ENCODE peak calls at places on chromosome 5, in four cellular contexts. S, K, B and G are unnamed samples. For H3K4me1, the result is how much of the 10 kb centered on the place peaks cover.

GRCh38 chr5:145473032-145473642 is 362.0 kb downstream of the PRELID2 start:
- DNase-seq in K (no peak), S (no peak), B (no peak), G (no peak)

GRCh38 chr5:95760291-95761191 is 29.4 kb downstream of the RHOBTB3 start:
- DNase-seq in S (peak), B (no peak), K (peak), G (no peak)

GRCh38 chr5:134503088-134503936 is 22.2 kb upstream of the JADE2 start:
- DNase-seq in B (peak), K (peak), S (peak), G (peak)

GRCh38 chr5:134273642-134274361 is 47.9 kb upstream of the PPP2CA start:
- DNase-seq in B (no peak), K (no peak), S (no peak), G (no peak)

GRCh38 chr5:83265318-83265717 is 188.0 kb downstream of the XRCC4 start:
- DNase-seq in B (no peak), S (peak), K (no peak), G (peak)

GRCh38 chr5:126525630-126526245 is 69.3 kb downstream of the ALDH7A1 start:
- DNase-seq in K (no peak), S (peak), B (peak), G (no peak)

GRCh38 chr5:78327761-78328510 is 32.5 kb upstream of the SCAMP1 start:
- DNase-seq in B (no peak), K (no peak), S (no peak), G (no peak)

GRCh38 chr5:61251874-61252642 is 80.0 kb upstream of the ZSWIM6 start:
- DNase-seq in S (no peak), B (no peak), K (no peak), G (peak)

GRCh38 chr5:129904667-129905466 is 602 bp downstream of the CHSY3 start:
- DNase-seq in B (peak), S (no peak), K (no peak), G (peak)

GRCh38 chr5:170266570-170267379 is 30.8 kb downstream of the LCP2 start:
- DNase-seq in S (no peak), B (peak), K (no peak), G (no peak)

GRCh38 chr5:122858451-122858850 is 13.0 kb downstream of the SNX24 start:
- DNase-seq in K (no peak), B (no peak), S (no peak), G (peak)
- TF ChIP-seq TCF12 in K (no peak), B (no peak), S (no peak), G (peak)

GRCh38 chr5:1293997-1294838 is 650 bp downstream of the TERT start:
- DNase-seq in S (no peak), B (peak), K (no peak), G (peak)

GRCh38 chr5:1297243-1297642 is 2.4 kb upstream of the TERT start:
- DNase-seq in B (no peak), S (no peak), K (no peak), G (no peak)

GRCh38 chr5:1294839-1295649 is at the start of gene TERT:
- DNase-seq in S (no peak), B (peak), K (no peak), G (peak)

GRCh38 chr5:1293416-1293996 is 1.4 kb downstream of the TERT start:
- DNase-seq in K (no peak), B (peak), S (no peak), G (no peak)

DNA sequence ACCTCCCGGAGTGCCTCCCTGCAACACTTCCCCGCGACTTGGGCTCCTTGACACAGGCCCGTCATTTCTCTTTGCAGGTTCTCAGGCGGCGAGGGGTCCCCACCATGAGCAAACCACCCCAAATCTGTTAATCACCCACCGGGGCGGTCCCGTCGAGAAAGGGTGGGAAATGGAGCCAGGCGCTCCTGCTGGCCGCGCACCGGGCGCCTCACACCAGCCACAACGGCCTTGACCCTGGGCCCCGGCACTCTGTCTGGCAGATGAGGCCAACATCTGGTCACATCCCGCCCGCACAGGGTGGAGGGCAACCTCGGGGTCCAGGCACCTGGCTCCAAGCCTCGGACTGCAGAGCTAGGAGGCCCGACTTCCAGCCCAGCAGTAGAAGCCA is 776 bp upstream of the TERT start:
- DNase-seq in B (no peak), S (no peak), K (no peak), G (no peak)
- H3K4me1 ChIP-seq in B (under half), S (under half), K (under half), G (under half)

DNA sequence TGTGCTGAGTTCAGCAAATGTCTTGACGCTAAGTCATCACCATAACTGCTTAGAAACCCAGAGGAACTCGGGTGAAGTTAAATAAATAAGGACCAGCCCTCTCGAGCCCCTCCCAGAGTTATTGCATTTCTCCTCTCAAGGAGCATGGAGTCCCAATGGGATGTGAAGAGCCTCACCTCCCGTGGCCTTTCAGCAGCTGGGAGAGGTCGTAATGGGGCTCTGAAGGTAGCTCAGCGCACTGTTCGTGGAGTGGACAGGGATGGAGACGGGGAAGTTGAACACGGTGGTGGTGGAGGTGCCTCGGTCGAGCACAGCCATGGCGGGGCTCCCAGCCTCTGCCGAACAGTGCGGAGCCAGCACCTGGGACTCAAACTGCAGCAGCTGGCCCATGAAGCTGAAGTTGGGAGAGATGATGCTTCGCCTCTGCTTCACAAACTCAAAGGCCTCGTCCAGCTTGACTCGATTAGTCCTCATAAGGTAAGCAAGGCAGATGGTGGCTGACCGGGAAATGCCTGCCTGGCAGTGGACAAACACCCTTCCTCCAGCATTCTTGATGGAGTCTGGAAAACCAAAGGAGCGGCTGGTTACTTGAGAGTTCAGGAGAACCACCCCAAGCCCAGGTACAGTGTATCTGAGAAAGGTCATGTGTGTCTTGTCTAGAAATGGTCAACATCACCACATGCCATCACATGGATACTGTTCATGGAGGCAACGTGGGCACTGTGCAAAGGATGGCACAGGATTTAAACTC is 2.2 kb downstream of the DUSP1 start:
- DNase-seq in S (no peak), K (no peak), B (no peak), G (no peak)
- TF ChIP-seq RAD21 in S (no peak), K (no peak), B (no peak), G (no peak)

DNA sequence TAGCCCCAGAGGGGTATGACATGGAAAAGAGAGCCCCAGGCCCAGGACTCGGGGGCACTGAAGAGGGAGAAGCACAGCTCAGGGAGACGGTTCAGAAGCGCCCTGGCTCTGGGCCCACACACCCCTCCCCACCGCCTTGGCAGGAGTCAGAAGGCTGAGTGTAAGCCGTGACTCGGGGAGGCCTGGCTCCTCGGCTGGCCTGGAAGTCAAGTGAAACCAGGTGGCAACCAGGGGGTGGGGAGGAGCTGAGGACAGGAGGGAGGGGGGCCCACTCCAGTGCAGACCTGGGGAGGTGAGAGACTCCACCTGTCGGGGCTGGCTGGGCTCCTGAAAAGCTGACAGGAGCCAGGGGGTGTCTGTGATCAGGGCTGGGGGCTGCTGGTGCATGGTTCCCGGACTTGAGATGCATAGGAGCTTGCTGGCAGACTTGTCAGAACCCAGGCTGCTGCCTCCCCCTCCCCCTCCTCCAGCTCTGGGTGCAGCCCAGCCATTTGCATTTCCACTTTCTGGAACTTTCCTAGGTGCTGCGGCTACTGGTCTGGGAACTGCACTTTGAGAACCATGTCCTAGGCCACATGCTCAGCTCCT is 150.2 kb upstream of the PHYKPL start:
- DNase-seq in B (no peak), S (no peak), K (no peak), G (peak)
- TF ChIP-seq TCF12 in B (no peak), S (no peak), K (no peak), G (no peak)